ENCODE peak calls at places on chromosomes 11 and 22, in ten cellular contexts. One of them, this sample, is unnamed.

GRCh38 chr22:50530280-50530856 is 556 bp upstream of the TYMP start:
- DNase-seq in AG04450: no peak
- DNase-seq in endodermal cell: peak
- DNase-seq in GM23248: peak
- DNase-seq in transverse colon: peak
- DNase-seq in suprapubic skin: peak
- DNase-seq in BE2C: no peak
- DNase-seq in heart right ventricle: peak
- DNase-seq in GM23338: peak
- DNase-seq in fibroblast of mammary gland: peak
- DNase-seq in this sample: peak

GRCh38 chr11:70628881-70629844 is 230.8 kb downstream of the CTTN start:
- DNase-seq in AG04450: no peak
- DNase-seq in endodermal cell: no peak
- DNase-seq in GM23248: no peak
- DNase-seq in transverse colon: peak
- DNase-seq in suprapubic skin: no peak
- DNase-seq in BE2C: peak
- DNase-seq in heart right ventricle: peak
- DNase-seq in GM23338: peak
- DNase-seq in fibroblast of mammary gland: no peak
- DNase-seq in this sample: no peak

GRCh38 chr11:69944146-69944795 is 125.1 kb upstream of the FGF3 start:
- DNase-seq in AG04450: no peak
- DNase-seq in endodermal cell: no peak
- DNase-seq in GM23248: no peak
- DNase-seq in transverse colon: no peak
- DNase-seq in suprapubic skin: no peak
- DNase-seq in BE2C: peak
- DNase-seq in heart right ventricle: no peak
- DNase-seq in GM23338: no peak
- DNase-seq in fibroblast of mammary gland: no peak
- DNase-seq in this sample: no peak

GRCh38 chr11:36015806-36016205 is 71.9 kb downstream of the LDLRAD3 start:
- DNase-seq in AG04450: no peak
- DNase-seq in endodermal cell: no peak
- DNase-seq in GM23248: no peak
- DNase-seq in transverse colon: no peak
- DNase-seq in suprapubic skin: no peak
- DNase-seq in BE2C: no peak
- DNase-seq in heart right ventricle: peak
- DNase-seq in GM23338: no peak
- DNase-seq in fibroblast of mammary gland: peak
- DNase-seq in this sample: no peak

GRCh38 chr11:8063319-8063718 is 17.7 kb upstream of the TUB start:
- DNase-seq in AG04450: no peak
- DNase-seq in endodermal cell: no peak
- DNase-seq in GM23248: peak
- DNase-seq in transverse colon: no peak
- DNase-seq in suprapubic skin: no peak
- DNase-seq in BE2C: no peak
- DNase-seq in heart right ventricle: peak
- DNase-seq in GM23338: no peak
- DNase-seq in fibroblast of mammary gland: peak
- DNase-seq in this sample: no peak

GRCh38 chr11:123261345-123262106 is 66.5 kb upstream of the CLMP start:
- DNase-seq in AG04450: no peak
- DNase-seq in endodermal cell: peak
- DNase-seq in GM23248: peak
- DNase-seq in transverse colon: peak
- DNase-seq in suprapubic skin: peak
- DNase-seq in BE2C: peak
- DNase-seq in heart right ventricle: peak
- DNase-seq in GM23338: peak
- DNase-seq in fibroblast of mammary gland: peak
- DNase-seq in this sample: peak

GRCh38 chr11:83112886-83113285 is 41.2 kb upstream of the RAB30 start:
- DNase-seq in AG04450: no peak
- DNase-seq in endodermal cell: no peak
- DNase-seq in GM23248: no peak
- DNase-seq in transverse colon: no peak
- DNase-seq in suprapubic skin: no peak
- DNase-seq in BE2C: no peak
- DNase-seq in heart right ventricle: no peak
- DNase-seq in GM23338: no peak
- DNase-seq in fibroblast of mammary gland: peak
- DNase-seq in this sample: no peak

GRCh38 chr11:44761546-44761961 is 34.8 kb downstream of the TSPAN18 start:
- DNase-seq in AG04450: no peak
- DNase-seq in endodermal cell: no peak
- DNase-seq in GM23248: no peak
- DNase-seq in transverse colon: no peak
- DNase-seq in suprapubic skin: peak
- DNase-seq in BE2C: no peak
- DNase-seq in heart right ventricle: no peak
- DNase-seq in GM23338: no peak
- DNase-seq in fibroblast of mammary gland: no peak
- DNase-seq in this sample: no peak

GRCh38 chr22:44311855-44312170 is 938 bp downstream of the SHISAL1 start:
- DNase-seq in AG04450: no peak
- DNase-seq in endodermal cell: no peak
- DNase-seq in GM23248: peak
- DNase-seq in transverse colon: no peak
- DNase-seq in suprapubic skin: no peak
- DNase-seq in BE2C: no peak
- DNase-seq in heart right ventricle: no peak
- DNase-seq in GM23338: no peak
- DNase-seq in fibroblast of mammary gland: peak
- DNase-seq in this sample: no peak

GRCh38 chr22:47292546-47293320 is 530.3 kb downstream of the TBC1D22A start:
- DNase-seq in AG04450: no peak
- DNase-seq in endodermal cell: no peak
- DNase-seq in GM23248: no peak
- DNase-seq in transverse colon: no peak
- DNase-seq in suprapubic skin: peak
- DNase-seq in BE2C: no peak
- DNase-seq in heart right ventricle: no peak
- DNase-seq in GM23338: no peak
- DNase-seq in fibroblast of mammary gland: peak
- DNase-seq in this sample: no peak

GRCh38 chr22:40838486-40838885 is 18.0 kb downstream of the ST13 start:
- DNase-seq in AG04450: no peak
- DNase-seq in endodermal cell: no peak
- DNase-seq in GM23248: no peak
- DNase-seq in transverse colon: no peak
- DNase-seq in suprapubic skin: no peak
- DNase-seq in BE2C: no peak
- DNase-seq in heart right ventricle: no peak
- DNase-seq in GM23338: no peak
- DNase-seq in fibroblast of mammary gland: no peak
- DNase-seq in this sample: no peak

GRCh38 chr11:32487270-32487669 is 51.9 kb upstream of the WT1 start:
- DNase-seq in AG04450: no peak
- DNase-seq in endodermal cell: peak
- DNase-seq in GM23248: peak
- DNase-seq in transverse colon: no peak
- DNase-seq in suprapubic skin: no peak
- DNase-seq in BE2C: peak
- DNase-seq in heart right ventricle: no peak
- DNase-seq in GM23338: peak
- DNase-seq in fibroblast of mammary gland: no peak
- DNase-seq in this sample: peak

GRCh38 chr22:37518509-37519267 is 527 bp downstream of the CARD10 start:
- DNase-seq in AG04450: no peak
- DNase-seq in endodermal cell: peak
- DNase-seq in GM23248: peak
- DNase-seq in transverse colon: no peak
- DNase-seq in suprapubic skin: peak
- DNase-seq in BE2C: no peak
- DNase-seq in heart right ventricle: no peak
- DNase-seq in GM23338: peak
- DNase-seq in fibroblast of mammary gland: no peak
- DNase-seq in this sample: no peak

GRCh38 chr22:27913162-27913741 is 5.8 kb downstream of the PITPNB start:
- DNase-seq in AG04450: no peak
- DNase-seq in endodermal cell: no peak
- DNase-seq in GM23248: no peak
- DNase-seq in transverse colon: no peak
- DNase-seq in suprapubic skin: no peak
- DNase-seq in BE2C: peak
- DNase-seq in heart right ventricle: peak
- DNase-seq in GM23338: no peak
- DNase-seq in fibroblast of mammary gland: no peak
- DNase-seq in this sample: no peak

GRCh38 chr22:38973289-38974169 is 8.6 kb upstream of the APOBEC3B start:
- DNase-seq in AG04450: no peak
- DNase-seq in endodermal cell: peak
- DNase-seq in GM23248: peak
- DNase-seq in transverse colon: peak
- DNase-seq in suprapubic skin: no peak
- DNase-seq in BE2C: peak
- DNase-seq in heart right ventricle: no peak
- DNase-seq in GM23338: peak
- DNase-seq in fibroblast of mammary gland: peak
- DNase-seq in this sample: peak

GRCh38 chr11:72721689-72722049 is 30.5 kb downstream of the ARAP1 start:
- DNase-seq in AG04450: no peak
- DNase-seq in endodermal cell: peak
- DNase-seq in GM23248: peak
- DNase-seq in transverse colon: peak
- DNase-seq in suprapubic skin: peak
- DNase-seq in BE2C: no peak
- DNase-seq in heart right ventricle: no peak
- DNase-seq in GM23338: no peak
- DNase-seq in fibroblast of mammary gland: peak
- DNase-seq in this sample: peak

GRCh38 chr11:72720806-72721205 is 31.4 kb downstream of the ARAP1 start:
- DNase-seq in AG04450: no peak
- DNase-seq in endodermal cell: no peak
- DNase-seq in GM23248: peak
- DNase-seq in transverse colon: no peak
- DNase-seq in suprapubic skin: no peak
- DNase-seq in BE2C: no peak
- DNase-seq in heart right ventricle: no peak
- DNase-seq in GM23338: no peak
- DNase-seq in fibroblast of mammary gland: no peak
- DNase-seq in this sample: no peak

GRCh38 chr11:72721276-72721675 is 30.9 kb downstream of the ARAP1 start:
- DNase-seq in AG04450: no peak
- DNase-seq in endodermal cell: no peak
- DNase-seq in GM23248: no peak
- DNase-seq in transverse colon: no peak
- DNase-seq in suprapubic skin: no peak
- DNase-seq in BE2C: no peak
- DNase-seq in heart right ventricle: no peak
- DNase-seq in GM23338: no peak
- DNase-seq in fibroblast of mammary gland: no peak
- DNase-seq in this sample: no peak

GRCh38 chr11:72723508-72723907 is 28.7 kb downstream of the ARAP1 start:
- DNase-seq in AG04450: no peak
- DNase-seq in endodermal cell: no peak
- DNase-seq in GM23248: peak
- DNase-seq in transverse colon: no peak
- DNase-seq in suprapubic skin: no peak
- DNase-seq in BE2C: no peak
- DNase-seq in heart right ventricle: no peak
- DNase-seq in GM23338: no peak
- DNase-seq in fibroblast of mammary gland: peak
- DNase-seq in this sample: no peak

GRCh38 chr11:72722050-72722748 is 30.0 kb downstream of the ARAP1 start:
- DNase-seq in AG04450: peak
- DNase-seq in endodermal cell: peak
- DNase-seq in GM23248: peak
- DNase-seq in transverse colon: peak
- DNase-seq in suprapubic skin: peak
- DNase-seq in BE2C: peak
- DNase-seq in heart right ventricle: peak
- DNase-seq in GM23338: peak
- DNase-seq in fibroblast of mammary gland: peak
- DNase-seq in this sample: peak
- H3K4me3 ChIP-seq in AG04450: peak
- H3K4me3 ChIP-seq in endodermal cell: no peak
- H3K4me3 ChIP-seq in GM23248: peak
- H3K4me3 ChIP-seq in transverse colon: peak
- H3K4me3 ChIP-seq in suprapubic skin: peak
- H3K4me3 ChIP-seq in BE2C: peak
- H3K4me3 ChIP-seq in heart right ventricle: peak
- H3K4me3 ChIP-seq in GM23338: no peak
- H3K4me3 ChIP-seq in fibroblast of mammary gland: peak
- H3K4me3 ChIP-seq in this sample: peak

DNA sequence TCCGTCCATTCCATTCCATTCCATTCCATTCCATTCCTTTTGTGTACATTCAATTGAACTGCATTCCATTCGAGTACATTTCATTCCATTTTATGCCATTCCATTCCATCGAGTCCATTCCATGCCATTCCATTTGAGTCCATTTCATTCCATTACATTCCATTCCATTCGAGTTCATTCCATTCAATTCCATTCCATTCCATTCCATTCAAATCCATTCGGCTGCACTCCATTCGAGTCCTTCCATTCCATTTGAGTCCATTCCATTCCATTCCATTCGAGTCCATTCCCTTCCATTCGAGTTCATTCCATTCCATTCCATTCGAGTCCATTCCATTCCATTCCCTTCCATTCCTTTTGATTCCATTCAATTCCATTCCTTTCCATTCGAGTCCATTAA is 4800.6 kb upstream of the OR11H1 start:
- DNase-seq in AG04450: no peak
- DNase-seq in endodermal cell: no peak
- DNase-seq in GM23248: no peak
- DNase-seq in transverse colon: no peak
- DNase-seq in suprapubic skin: no peak
- DNase-seq in BE2C: no peak
- DNase-seq in heart right ventricle: no peak
- DNase-seq in GM23338: no peak
- DNase-seq in fibroblast of mammary gland: no peak
- DNase-seq in this sample: no peak
- H3K4me3 ChIP-seq in AG04450: no peak
- H3K4me3 ChIP-seq in endodermal cell: peak
- H3K4me3 ChIP-seq in GM23248: no peak
- H3K4me3 ChIP-seq in transverse colon: no peak
- H3K4me3 ChIP-seq in suprapubic skin: no peak
- H3K4me3 ChIP-seq in BE2C: no peak
- H3K4me3 ChIP-seq in heart right ventricle: no peak
- H3K4me3 ChIP-seq in GM23338: no peak
- H3K4me3 ChIP-seq in fibroblast of mammary gland: no peak
- H3K4me3 ChIP-seq in this sample: no peak

GRCh38 chr11:1337647-1338007 is 28.2 kb upstream of the TOLLIP start:
- DNase-seq in AG04450: no peak
- DNase-seq in endodermal cell: no peak
- DNase-seq in GM23248: no peak
- DNase-seq in transverse colon: no peak
- DNase-seq in suprapubic skin: no peak
- DNase-seq in BE2C: no peak
- DNase-seq in heart right ventricle: no peak
- DNase-seq in GM23338: peak
- DNase-seq in fibroblast of mammary gland: no peak
- DNase-seq in this sample: no peak
- H3K4me3 ChIP-seq in AG04450: no peak
- H3K4me3 ChIP-seq in endodermal cell: no peak
- H3K4me3 ChIP-seq in GM23248: no peak
- H3K4me3 ChIP-seq in transverse colon: no peak
- H3K4me3 ChIP-seq in suprapubic skin: peak
- H3K4me3 ChIP-seq in BE2C: no peak
- H3K4me3 ChIP-seq in heart right ventricle: peak
- H3K4me3 ChIP-seq in GM23338: peak
- H3K4me3 ChIP-seq in fibroblast of mammary gland: no peak
- H3K4me3 ChIP-seq in this sample: no peak

GRCh38 chr22:19431641-19432091 is at the start of gene HIRA:
- DNase-seq in AG04450: no peak
- DNase-seq in endodermal cell: peak
- DNase-seq in GM23248: peak
- DNase-seq in transverse colon: peak
- DNase-seq in suprapubic skin: peak
- DNase-seq in BE2C: peak
- DNase-seq in heart right ventricle: peak
- DNase-seq in GM23338: peak
- DNase-seq in fibroblast of mammary gland: peak
- DNase-seq in this sample: peak
- H3K4me3 ChIP-seq in AG04450: peak
- H3K4me3 ChIP-seq in endodermal cell: peak
- H3K4me3 ChIP-seq in GM23248: peak
- H3K4me3 ChIP-seq in transverse colon: peak
- H3K4me3 ChIP-seq in suprapubic skin: peak
- H3K4me3 ChIP-seq in BE2C: peak
- H3K4me3 ChIP-seq in heart right ventricle: peak
- H3K4me3 ChIP-seq in GM23338: peak
- H3K4me3 ChIP-seq in fibroblast of mammary gland: peak
- H3K4me3 ChIP-seq in this sample: peak

This sample was measured in GM12865.